ENCODE peak calls at places on chromosomes 5 and 9, in ten cellular contexts. J, E, P, X, T, L, A, V, O and C are unnamed samples.

GRCh38 chr5:124263680-124264491 is 482.6 kb downstream of the ZNF608 start:
- DNase-seq in L (no peak), T (no peak), A (no peak), J (no peak), X (no peak), E (no peak), P (no peak), V (no peak), O (no peak), C (no peak)

GRCh38 chr9:95504053-95504963 is 12.5 kb downstream of the PTCH1 start:
- DNase-seq in A (no peak), O (no peak), X (peak), L (no peak), J (no peak), E (no peak), T (no peak), P (no peak), V (no peak), C (peak)

GRCh38 chr9:32939576-32939975 is 61.9 kb downstream of the APTX start:
- DNase-seq in A (no peak), P (no peak), L (no peak), E (no peak), O (no peak), J (no peak), T (no peak), V (no peak), X (no peak), C (no peak)

GRCh38 chr5:56900858-56901578 is 8.4 kb upstream of the SETD9 start:
- DNase-seq in A (no peak), X (peak), T (no peak), V (no peak), J (peak), E (no peak), O (peak), P (no peak), L (peak), C (peak)

GRCh38 chr9:1495684-1496083 is 445.5 kb downstream of the DMRT2 start:
- DNase-seq in P (no peak), O (no peak), V (no peak), X (no peak), E (no peak), T (no peak), A (no peak), L (no peak), J (no peak), C (no peak)

GRCh38 chr5:150987746-150988145 is 32.6 kb upstream of the GPX3 start:
- DNase-seq in A (no peak), O (no peak), T (no peak), P (no peak), V (no peak), E (no peak), X (no peak), J (no peak), L (no peak), C (no peak)

GRCh38 chr5:83321656-83322055 is 149.9 kb upstream of the VCAN start:
- DNase-seq in O (no peak), J (no peak), A (no peak), X (no peak), E (no peak), P (no peak), T (no peak), V (no peak), L (no peak), C (peak)

GRCh38 chr5:126098330-126099017 is 324.7 kb upstream of the GRAMD2B start:
- DNase-seq in V (no peak), E (no peak), O (no peak), J (no peak), A (no peak), X (no peak), T (no peak), L (no peak), P (no peak), C (peak)

GRCh38 chr9:137672907-137673791 is 54.3 kb downstream of the EHMT1 start:
- DNase-seq in L (peak), E (peak), X (peak), P (peak), J (peak), T (peak), O (peak), V (peak), A (peak), C (peak)

GRCh38 chr9:70049236-70049635 is 5.6 kb downstream of the MAMDC2 start:
- DNase-seq in P (no peak), J (peak), O (no peak), L (no peak), E (no peak), V (no peak), X (peak), T (no peak), A (peak), C (peak)

GRCh38 chr5:127957183-127957582 is 126.4 kb upstream of the SLC12A2 start:
- DNase-seq in L (no peak), V (no peak), X (peak), O (no peak), E (no peak), J (peak), A (peak), P (peak), T (no peak), C (peak)
- TF ChIP-seq CTCF in L (no peak), V (no peak), X (no peak), O (no peak), E (no peak), J (no peak), A (no peak), P (no peak), T (no peak), C (peak)

GRCh38 chr5:180522350-180522749 is 28.2 kb downstream of the CNOT6 start:
- DNase-seq in X (no peak), J (no peak), L (no peak), T (no peak), A (no peak), P (no peak), V (no peak), O (no peak), E (no peak), C (peak)

GRCh38 chr5:180526265-180526664 is 32.1 kb downstream of the CNOT6 start:
- DNase-seq in T (no peak), E (no peak), X (no peak), A (no peak), O (no peak), V (no peak), L (no peak), J (no peak), P (no peak), C (no peak)

GRCh38 chr5:180521591-180521990 is 27.4 kb downstream of the CNOT6 start:
- DNase-seq in J (no peak), P (no peak), T (no peak), V (no peak), L (no peak), O (no peak), X (no peak), E (no peak), A (no peak), C (no peak)

GRCh38 chr5:180525363-180525762 is 31.2 kb downstream of the CNOT6 start:
- DNase-seq in V (no peak), J (no peak), A (no peak), T (no peak), X (no peak), O (no peak), P (no peak), L (no peak), E (no peak), C (no peak)

DNA sequence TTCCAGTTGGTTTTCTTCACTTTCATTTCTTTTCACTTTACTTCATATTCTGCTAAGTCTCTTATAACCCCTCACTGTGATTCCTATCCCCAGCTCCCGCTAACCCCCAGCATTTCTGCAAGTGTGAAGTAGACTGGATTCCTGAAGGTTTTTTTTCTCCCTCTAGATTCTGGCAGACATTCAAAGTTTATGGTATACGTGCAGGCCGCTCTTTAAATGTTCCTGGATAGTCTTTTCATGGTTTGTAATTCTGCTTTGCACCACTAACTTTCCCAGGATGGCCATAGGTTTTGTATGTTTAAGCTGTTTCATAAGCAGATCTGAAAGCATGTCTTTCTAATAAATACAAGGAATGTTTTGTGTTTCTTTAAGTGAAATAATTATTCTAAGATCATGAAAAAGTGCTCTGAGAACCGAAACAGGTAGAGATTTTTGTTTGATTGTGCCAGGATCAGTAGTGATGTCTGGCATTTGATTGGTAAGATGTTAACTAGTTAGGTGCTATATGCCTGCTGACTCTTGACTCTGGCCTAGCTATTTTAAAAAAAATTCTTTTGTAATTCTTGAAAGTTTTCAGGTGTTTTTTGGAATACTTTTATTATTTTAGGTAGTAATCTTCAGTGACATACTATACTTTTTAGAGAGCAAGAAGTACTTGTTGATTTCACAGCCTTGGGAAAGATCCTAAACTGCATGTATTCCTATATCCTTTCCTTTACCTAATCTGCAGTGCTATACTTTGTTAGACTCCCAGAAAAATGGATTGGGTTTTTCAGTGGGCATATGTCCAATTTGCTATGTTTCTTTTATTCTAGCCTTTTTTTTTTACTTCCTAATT is 29.7 kb downstream of the CNOT6 start:
- DNase-seq in X (peak), L (no peak), J (no peak), V (no peak), O (no peak), T (no peak), A (no peak), P (no peak), E (no peak), C (peak)
- TF ChIP-seq CTCF in X (no peak), L (no peak), J (no peak), V (no peak), O (no peak), T (no peak), A (no peak), P (no peak), E (no peak), C (no peak)

GRCh38 chr9:120032639-120033038 is 547.3 kb downstream of the CDK5RAP2 start:
- DNase-seq in T (no peak), V (no peak), P (no peak), L (no peak), A (no peak), J (no peak), X (no peak), O (no peak), E (no peak), C (no peak)
- TF ChIP-seq CTCF in T (peak), V (no peak), P (no peak), L (peak), A (no peak), J (no peak), X (peak), O (no peak), E (no peak), C (no peak)

GRCh38 chr5:138491669-138492551 is 26.6 kb downstream of the EGR1 start:
- DNase-seq in J (peak), L (peak), A (peak), X (peak), T (no peak), E (peak), P (peak), O (peak), V (peak), C (peak)
- TF ChIP-seq CTCF in J (no peak), L (no peak), A (no peak), X (no peak), T (no peak), E (no peak), P (no peak), O (no peak), V (no peak), C (no peak)

DNA sequence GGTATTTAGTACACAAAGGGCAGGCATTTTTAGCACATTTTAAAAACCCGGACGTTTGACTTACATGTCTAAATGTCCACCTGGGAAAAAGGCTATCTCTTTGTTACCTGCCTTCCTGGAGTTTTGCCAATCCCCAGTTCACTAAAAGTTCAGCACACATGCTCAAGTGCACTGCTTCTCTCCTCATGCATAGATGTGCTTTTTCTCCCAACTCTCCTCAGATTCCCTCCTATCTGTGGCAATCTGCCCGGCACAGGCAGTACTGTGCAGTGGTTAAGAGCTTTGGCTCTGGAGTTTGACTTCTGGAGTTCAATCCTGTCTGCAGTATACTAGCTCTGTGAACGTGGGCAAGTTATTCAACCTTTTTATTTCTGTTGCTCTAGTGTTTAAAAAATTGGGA is 8.3 kb upstream of the CCNO start:
- DNase-seq in E (no peak), J (no peak), O (no peak), L (no peak), A (no peak), T (no peak), P (no peak), V (no peak), X (peak), C (no peak)
- TF ChIP-seq CTCF in E (no peak), J (no peak), O (no peak), L (no peak), A (no peak), T (no peak), P (no peak), V (no peak), X (no peak), C (no peak)